ENCODE peak calls at places on chromosomes 4 and X, in seven cellular contexts. E, K, R, L, U, S and H are unnamed samples.

GRCh38 chr4:163744861-163745260 is 250.4 kb downstream of the TMA16 start:
- DNase-seq in U (no peak), L (no peak), E (no peak), K (no peak), S (no peak), R (no peak), H (no peak)

GRCh38 chr4:95106408-95106928 is 348.7 kb downstream of the BMPR1B start:
- DNase-seq in L (peak), U (no peak), E (no peak), R (no peak), K (no peak), S (peak), H (no peak)

GRCh38 chrX:23981222-23981621 is 45.8 kb downstream of the KLHL15 start:
- DNase-seq in U (no peak), R (no peak), E (no peak), S (no peak), L (no peak), K (no peak), H (no peak)

GRCh38 chr4:107991945-107992625 is 2.4 kb downstream of the HADH start:
- DNase-seq in E (no peak), S (peak), L (peak), U (no peak), K (no peak), R (no peak), H (no peak)

GRCh38 chr4:128571747-128572146 is 237.8 kb upstream of the JADE1 start:
- DNase-seq in K (no peak), E (no peak), S (peak), R (no peak), L (peak), U (peak), H (no peak)

GRCh38 chr4:106268731-106269272 is 47.2 kb downstream of the TBCK start:
- DNase-seq in E (no peak), K (no peak), R (no peak), U (no peak), S (no peak), L (peak), H (no peak)

GRCh38 chr4:75976177-75976576 is 14.6 kb downstream of the SDAD1 start:
- DNase-seq in S (no peak), K (no peak), L (no peak), E (no peak), U (no peak), R (no peak), H (no peak)

GRCh38 chr4:168712316-168712855 is 215.5 kb downstream of the PALLD start:
- DNase-seq in S (no peak), R (no peak), L (peak), E (no peak), U (no peak), K (no peak), H (no peak)

GRCh38 chr4:53899544-53900274 is 164.7 kb downstream of the CHIC2 start:
- DNase-seq in K (no peak), E (no peak), R (no peak), L (peak), S (peak), U (no peak), H (no peak)